ENCODE peak calls at places on chromosomes 11 and 22, in four cellular contexts. P is upper lobe of right lung, D is adrenal gland, A is mammary epithelial cell. X is an unnamed sample.

GRCh38 chr11:64298966-64299846 is 952 bp upstream of the CATSPERZ start:
- DNase-seq in P (peak; percentile 86), D (no peak), A (no peak), X (no peak)

GRCh38 chr11:1453611-1454386 is 32.8 kb downstream of the MOB2 start:
- DNase-seq in P (no peak), D (no peak), A (no peak), X (peak; percentile 60)

GRCh38 chr11:74729397-74729796 is 1.8 kb downstream of the CHRDL2 start:
- DNase-seq in P (no peak), D (no peak), A (no peak), X (no peak)

GRCh38 chr11:48261600-48261999 is 2.1 kb upstream of the OR4X1 start:
- DNase-seq in P (no peak), D (no peak), A (no peak), X (no peak)

GRCh38 chr11:122681731-122682130 is 26.2 kb downstream of the UBASH3B start:
- DNase-seq in P (no peak), D (no peak), A (no peak), X (no peak)

GRCh38 chr11:1198766-1199688 is 23.8 kb upstream of the MUC5B start:
- DNase-seq in P (peak; percentile 65), D (no peak), A (no peak), X (no peak)

GRCh38 chr11:29159552-29160465 is 857.0 kb downstream of the KCNA4 start:
- DNase-seq in P (no peak), D (peak; percentile 61), A (peak; percentile 55), X (peak; percentile 72)

GRCh38 chr11:9922806-9923205 is 258.9 kb downstream of the SWAP70 start:
- DNase-seq in P (no peak), D (no peak), A (no peak), X (peak; percentile 7)

GRCh38 chr11:19905280-19905853 is 192.7 kb downstream of the NAV2 start:
- DNase-seq in P (no peak), D (no peak), A (no peak), X (peak; percentile 53)

GRCh38 chr22:46678785-46679700 is 58.9 kb downstream of the GRAMD4 start:
- DNase-seq in P (no peak), D (no peak), A (no peak), X (no peak)

GRCh38 chr11:95327273-95327948 is 96.4 kb upstream of the SESN3 start:
- DNase-seq in P (no peak), D (no peak), A (peak; percentile 56), X (peak; percentile 50)

GRCh38 chr11:1652778-1653540 is 23.4 kb downstream of the KRTAP5-5 start:
- DNase-seq in P (peak; percentile 88), D (peak; percentile 88), A (peak; percentile 20), X (peak; percentile 50)

GRCh38 chr11:124483422-124483821 is 37.9 kb upstream of the OR8B8 start:
- DNase-seq in P (no peak), D (no peak), A (no peak), X (no peak)

GRCh38 chr11:78397398-78397797 is 20.2 kb downstream of the GAB2 start:
- DNase-seq in P (no peak), D (no peak), A (no peak), X (no peak)

GRCh38 chr11:9208726-9209501 is 56.2 kb downstream of the DENND5A start:
- DNase-seq in P (no peak), D (no peak), A (peak; percentile 41), X (no peak)

GRCh38 chr11:101617735-101618332 is 34.0 kb upstream of the TRPC6 start:
- DNase-seq in P (no peak), D (no peak), A (peak; percentile 85), X (peak; percentile 92)

GRCh38 chr11:117819096-117820040 is 5.2 kb downstream of the FXYD2 start:
- DNase-seq in P (no peak), D (peak; percentile 84), A (peak; percentile 66), X (peak; percentile 74)

GRCh38 chr11:10350341-10350740 is 45.5 kb downstream of the ADM start:
- DNase-seq in P (no peak), D (no peak), A (peak; percentile 66), X (peak; percentile 71)

GRCh38 chr22:36828815-36829214 is 12.0 kb upstream of the PVALB start:
- DNase-seq in P (peak; percentile 9), D (no peak), A (no peak), X (peak; percentile 16)

GRCh38 chr22:47615051-47615450 is 852.6 kb downstream of the TBC1D22A start:
- DNase-seq in P (peak; percentile 57), D (no peak), A (no peak), X (no peak)

GRCh38 chr11:120413480-120413879 is 77.3 kb downstream of the ARHGEF12 start:
- DNase-seq in P (no peak), D (no peak), A (peak; percentile 72), X (peak; percentile 87)

GRCh38 chr11:108568183-108568858 is 25.2 kb downstream of the EXPH5 start:
- DNase-seq in P (no peak), D (no peak), A (no peak), X (no peak)

GRCh38 chr11:232783-233565 is 3.2 kb downstream of the SIRT3 start:
- DNase-seq in P (no peak), D (peak; percentile 41), A (no peak), X (no peak)

GRCh38 chr22:33056108-33056507 is 2.1 kb downstream of the SYN3 start:
- DNase-seq in P (no peak), D (no peak), A (no peak), X (no peak)

GRCh38 chr22:38175206-38176118 is 6.2 kb downstream of the PLA2G6 start:
- DNase-seq in P (no peak), D (no peak), A (no peak), X (no peak)

GRCh38 chr22:28129319-28129962 is 210.4 kb upstream of the PITPNB start:
- DNase-seq in P (no peak), D (no peak), A (no peak), X (no peak)

GRCh38 chr11:45290586-45290985 is 4.4 kb upstream of the SYT13 start:
- DNase-seq in P (no peak), D (no peak), A (no peak), X (no peak)

GRCh38 chr11:76787911-76788596 is 4.9 kb downstream of the TSKU start:
- DNase-seq in P (peak; percentile 57), D (no peak), A (peak; percentile 85), X (peak; percentile 85)

GRCh38 chr11:83681944-83682644 is 395.9 kb upstream of the CCDC90B start:
- DNase-seq in P (no peak), D (no peak), A (no peak), X (no peak)

GRCh38 chr11:83680351-83680750 is 394.2 kb upstream of the CCDC90B start:
- DNase-seq in P (no peak), D (no peak), A (no peak), X (no peak)

GRCh38 chr11:83684071-83684470 is 397.9 kb upstream of the CCDC90B start:
- DNase-seq in P (no peak), D (no peak), A (no peak), X (no peak)

GRCh38 chr11:83682645-83682973 is 396.4 kb upstream of the CCDC90B start:
- DNase-seq in P (no peak), D (no peak), A (no peak), X (no peak)

GRCh38 chr11:83681045-83681781 is 395.0 kb upstream of the CCDC90B start:
- DNase-seq in P (no peak), D (no peak), A (peak; percentile 6), X (no peak)
- H3K4me3 ChIP-seq in P (peak overlapping the region; percentile 2), D (no peak overlapping the region), A (no peak overlapping the region), X (peak overlapping the region; percentile 14)

GRCh38 chr11:31806944-31807790 is 4.0 kb downstream of the PAX6 start:
- DNase-seq in P (no peak), D (no peak), A (no peak), X (no peak)

GRCh38 chr11:31804439-31805036 is 6.6 kb downstream of the PAX6 start:
- DNase-seq in P (no peak), D (peak; percentile 27), A (no peak), X (no peak)

GRCh38 chr11:31806186-31806943 is 4.8 kb downstream of the PAX6 start:
- DNase-seq in P (no peak), D (peak; percentile 11), A (no peak), X (no peak)

GRCh38 chr11:31805037-31805628 is 6.0 kb downstream of the PAX6 start:
- DNase-seq in P (no peak), D (peak; percentile 31), A (no peak), X (no peak)

DNA sequence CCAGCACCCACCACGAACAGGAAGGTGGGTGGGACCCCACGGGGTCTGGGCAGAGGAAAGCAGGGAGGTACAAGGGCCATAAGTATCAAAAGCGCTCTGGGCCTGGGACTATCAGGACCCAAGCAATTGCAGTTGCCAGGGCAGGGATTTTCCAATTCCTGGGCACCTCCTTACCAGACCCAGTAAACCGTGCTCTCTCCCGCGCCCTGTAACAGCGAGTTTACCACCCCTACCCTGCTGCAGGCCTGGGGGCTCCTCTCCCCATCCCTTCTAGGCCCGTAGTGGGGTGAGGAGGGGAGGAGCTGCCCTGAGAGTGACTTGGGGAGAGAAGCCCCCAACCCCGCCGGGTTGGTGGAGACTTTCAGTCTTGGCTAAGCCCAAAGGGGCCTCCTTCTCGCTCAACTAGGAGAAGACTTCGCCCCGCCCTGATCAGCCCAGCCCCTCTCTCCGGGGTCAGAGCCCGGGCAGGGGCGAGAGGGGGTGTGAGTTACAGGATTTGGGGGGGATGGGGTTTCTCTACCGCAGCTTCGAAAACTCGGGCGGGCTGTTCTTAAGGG is 5.4 kb downstream of the PAX6 start:
- DNase-seq in P (no peak), D (no peak), A (no peak), X (no peak)
- H3K4me3 ChIP-seq in P (no peak overlapping the region), D (no peak overlapping the region), A (no peak overlapping the region), X (no peak overlapping the region)

DNA sequence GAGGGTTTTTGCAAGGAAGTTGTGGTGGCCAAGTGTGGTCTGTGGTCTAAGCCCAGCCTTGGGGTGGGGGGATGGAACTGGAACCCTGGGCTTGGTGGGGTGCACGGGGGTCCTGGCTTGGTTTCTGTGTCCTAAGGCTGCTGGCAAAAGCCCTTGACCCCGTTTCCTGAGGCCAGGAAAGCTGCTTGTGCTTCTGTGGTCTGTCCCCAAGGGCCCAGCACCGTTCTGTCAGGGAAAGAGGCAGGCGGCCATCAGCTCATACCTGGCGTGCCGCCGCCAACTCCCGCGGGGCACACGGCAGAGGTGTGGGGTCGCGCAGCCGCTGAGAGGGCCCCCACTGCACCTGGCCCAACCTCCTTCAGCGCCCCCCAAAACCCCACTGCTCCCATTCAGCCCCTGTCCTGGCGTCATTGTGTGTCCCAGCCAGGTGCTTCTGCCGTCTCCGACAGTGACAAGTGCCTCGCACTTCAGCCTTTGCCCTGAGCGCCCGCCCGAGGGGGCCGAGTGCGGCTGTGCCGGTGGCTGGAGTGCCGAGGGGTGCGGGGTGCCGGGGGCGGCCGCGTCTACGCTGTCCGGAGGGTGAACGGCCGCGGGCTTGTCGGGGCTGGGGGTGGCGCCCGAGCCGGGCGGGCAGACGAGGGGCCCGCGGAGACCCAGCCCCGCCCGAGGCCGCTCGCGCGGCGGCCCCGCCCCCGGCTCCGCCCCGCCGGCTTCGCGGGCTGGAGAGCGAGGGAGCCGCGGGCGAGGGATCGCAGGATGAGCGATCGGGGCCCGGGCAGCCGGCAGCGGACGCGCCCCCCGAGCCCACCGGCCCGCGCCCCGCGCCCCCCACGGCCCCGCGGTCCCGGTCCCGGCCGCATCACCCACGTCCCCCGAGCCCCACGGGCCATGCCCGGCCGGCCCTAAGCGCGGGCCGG is at the start of gene CNIH2:
- DNase-seq in P (no peak), D (no peak), A (no peak), X (no peak)
- H3K4me3 ChIP-seq in P (no peak within 1 kb of the TSS), D (peak within 1 kb of the TSS; percentile 55), A (no peak within 1 kb of the TSS), X (no peak within 1 kb of the TSS)

DNA sequence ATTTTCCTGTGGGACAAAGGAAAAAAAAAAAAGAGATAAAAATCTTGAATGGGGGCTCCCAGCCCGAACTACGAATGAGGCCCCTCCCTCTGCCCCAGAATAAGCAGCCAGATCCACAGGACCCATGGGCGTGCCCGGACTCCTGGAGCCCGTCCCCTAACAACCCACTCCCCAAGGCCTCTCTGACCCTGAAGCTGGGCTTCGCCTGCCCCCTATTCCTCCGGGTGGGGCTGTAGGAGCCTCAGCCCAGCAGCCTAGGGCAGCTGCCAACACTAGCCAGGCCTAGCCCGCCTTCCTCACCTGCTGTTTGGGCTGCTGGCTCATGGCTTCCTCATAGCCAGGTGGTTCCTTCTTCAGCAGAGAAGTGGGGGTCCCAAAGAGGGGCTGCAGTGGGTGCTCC is 46.6 kb downstream of the SGSM3 start:
- DNase-seq in P (peak; percentile 46), D (no peak), A (no peak), X (no peak)
- H3K4me3 ChIP-seq in P (no peak overlapping the region), D (no peak overlapping the region), A (no peak overlapping the region), X (no peak overlapping the region)

X was measured in epithelial cell of esophagus.